ENCODE peak calls at places on chromosome 18, in seven cellular contexts. One of them, this sample, is unnamed.
A peak's percentile ranks its signal among the peaks of the same experiment; 100 is the strongest.

GRCh38 chr18:58687871-58688308 is 16.6 kb downstream of the MALT1 start:
- DNase-seq in K562: no peak
- DNase-seq in HCT116: no peak
- DNase-seq in H1: no peak
- DNase-seq in GM12878: peak; percentile 73
- DNase-seq in HepG2: no peak
- DNase-seq in SK-N-SH: no peak
- DNase-seq in this sample: no peak

GRCh38 chr18:49734836-49735235 is 78.5 kb downstream of the ACAA2 start:
- DNase-seq in K562: no peak
- DNase-seq in HCT116: no peak
- DNase-seq in H1: no peak
- DNase-seq in GM12878: no peak
- DNase-seq in HepG2: no peak
- DNase-seq in SK-N-SH: no peak
- DNase-seq in this sample: no peak

GRCh38 chr18:67500512-67500911 is 16.0 kb downstream of the DSEL start:
- DNase-seq in K562: no peak
- DNase-seq in HCT116: no peak
- DNase-seq in H1: no peak
- DNase-seq in GM12878: no peak
- DNase-seq in HepG2: no peak
- DNase-seq in SK-N-SH: no peak
- DNase-seq in this sample: no peak

GRCh38 chr18:60411715-60412114 is 39.1 kb upstream of the MC4R start:
- DNase-seq in K562: no peak
- DNase-seq in HCT116: peak; percentile 15
- DNase-seq in H1: no peak
- DNase-seq in GM12878: no peak
- DNase-seq in HepG2: no peak
- DNase-seq in SK-N-SH: no peak
- DNase-seq in this sample: no peak

GRCh38 chr18:27493182-27493581 is 308.1 kb upstream of the CHST9 start:
- DNase-seq in K562: no peak
- DNase-seq in HCT116: no peak
- DNase-seq in H1: no peak
- DNase-seq in GM12878: no peak
- DNase-seq in HepG2: no peak
- DNase-seq in SK-N-SH: no peak
- DNase-seq in this sample: no peak

GRCh38 chr18:12336887-12337286 is 28.8 kb downstream of the TUBB6 start:
- DNase-seq in K562: no peak
- DNase-seq in HCT116: no peak
- DNase-seq in H1: no peak
- DNase-seq in GM12878: no peak
- DNase-seq in HepG2: peak; percentile 86
- DNase-seq in SK-N-SH: no peak
- DNase-seq in this sample: no peak

GRCh38 chr18:56615738-56616520 is 22.5 kb downstream of the TXNL1 start:
- DNase-seq in K562: no peak
- DNase-seq in HCT116: no peak
- DNase-seq in H1: no peak
- DNase-seq in GM12878: no peak
- DNase-seq in HepG2: no peak
- DNase-seq in SK-N-SH: no peak
- DNase-seq in this sample: no peak

GRCh38 chr18:58180172-58180571 is 136.1 kb downstream of the NEDD4L start:
- DNase-seq in K562: no peak
- DNase-seq in HCT116: no peak
- DNase-seq in H1: no peak
- DNase-seq in GM12878: no peak
- DNase-seq in HepG2: no peak
- DNase-seq in SK-N-SH: peak; percentile 40
- DNase-seq in this sample: no peak

GRCh38 chr18:48777737-48778111 is 173.0 kb downstream of the SMAD7 start:
- DNase-seq in K562: no peak
- DNase-seq in HCT116: no peak
- DNase-seq in H1: no peak
- DNase-seq in GM12878: no peak
- DNase-seq in HepG2: peak; percentile 30
- DNase-seq in SK-N-SH: peak; percentile 39
- DNase-seq in this sample: no peak

GRCh38 chr18:33588361-33588760 is 10.3 kb downstream of the ASXL3 start:
- DNase-seq in K562: no peak
- DNase-seq in HCT116: no peak
- DNase-seq in H1: no peak
- DNase-seq in GM12878: no peak
- DNase-seq in HepG2: no peak
- DNase-seq in SK-N-SH: no peak
- DNase-seq in this sample: no peak

GRCh38 chr18:76581261-76581660 is 86.2 kb upstream of the ZNF516 start:
- DNase-seq in K562: no peak
- DNase-seq in HCT116: no peak
- DNase-seq in H1: peak; percentile 22
- DNase-seq in GM12878: no peak
- DNase-seq in HepG2: no peak
- DNase-seq in SK-N-SH: no peak
- DNase-seq in this sample: no peak

GRCh38 chr18:46388295-46388694 is 268.7 kb downstream of the LOXHD1 start:
- DNase-seq in K562: no peak
- DNase-seq in HCT116: no peak
- DNase-seq in H1: no peak
- DNase-seq in GM12878: no peak
- DNase-seq in HepG2: no peak
- DNase-seq in SK-N-SH: no peak
- DNase-seq in this sample: no peak

GRCh38 chr18:56118422-56118821 is 520.0 kb downstream of the TXNL1 start:
- DNase-seq in K562: no peak
- DNase-seq in HCT116: no peak
- DNase-seq in H1: no peak
- DNase-seq in GM12878: no peak
- DNase-seq in HepG2: no peak
- DNase-seq in SK-N-SH: no peak
- DNase-seq in this sample: no peak

GRCh38 chr18:23225518-23225917 is 90.2 kb downstream of the CABLES1 start:
- DNase-seq in K562: no peak
- DNase-seq in HCT116: no peak
- DNase-seq in H1: no peak
- DNase-seq in GM12878: no peak
- DNase-seq in HepG2: no peak
- DNase-seq in SK-N-SH: no peak
- DNase-seq in this sample: no peak
- TF ChIP-seq JUND in K562: no peak
- TF ChIP-seq JUND in HCT116: no peak
- TF ChIP-seq JUND in H1: no peak
- TF ChIP-seq JUND in GM12878: no peak
- TF ChIP-seq JUND in HepG2: no peak
- TF ChIP-seq JUND in SK-N-SH: peak; percentile 67
- TF ChIP-seq JUND in this sample: no peak

GRCh38 chr18:62045316-62045715 is 141.5 kb downstream of the PIGN start:
- DNase-seq in K562: no peak
- DNase-seq in HCT116: no peak
- DNase-seq in H1: no peak
- DNase-seq in GM12878: no peak
- DNase-seq in HepG2: no peak
- DNase-seq in SK-N-SH: no peak
- DNase-seq in this sample: no peak

GRCh38 chr18:62048279-62048678 is 138.6 kb downstream of the PIGN start:
- DNase-seq in K562: no peak
- DNase-seq in HCT116: no peak
- DNase-seq in H1: no peak
- DNase-seq in GM12878: no peak
- DNase-seq in HepG2: no peak
- DNase-seq in SK-N-SH: no peak
- DNase-seq in this sample: no peak

GRCh38 chr18:62044490-62045000 is 142.3 kb downstream of the PIGN start:
- DNase-seq in K562: no peak
- DNase-seq in HCT116: no peak
- DNase-seq in H1: no peak
- DNase-seq in GM12878: no peak
- DNase-seq in HepG2: no peak
- DNase-seq in SK-N-SH: no peak
- DNase-seq in this sample: no peak
- TF ChIP-seq JUND in K562: no peak
- TF ChIP-seq JUND in HCT116: no peak
- TF ChIP-seq JUND in H1: no peak
- TF ChIP-seq JUND in GM12878: no peak
- TF ChIP-seq JUND in HepG2: no peak
- TF ChIP-seq JUND in SK-N-SH: no peak
- TF ChIP-seq JUND in this sample: no peak

GRCh38 chr18:36481201-36481657 is 183.7 kb downstream of the FHOD3 start:
- DNase-seq in K562: no peak
- DNase-seq in HCT116: no peak
- DNase-seq in H1: peak; percentile 38
- DNase-seq in GM12878: no peak
- DNase-seq in HepG2: no peak
- DNase-seq in SK-N-SH: no peak
- DNase-seq in this sample: no peak
- TF ChIP-seq JUND in K562: no peak
- TF ChIP-seq JUND in HCT116: no peak
- TF ChIP-seq JUND in H1: no peak
- TF ChIP-seq JUND in GM12878: no peak
- TF ChIP-seq JUND in HepG2: no peak
- TF ChIP-seq JUND in SK-N-SH: no peak
- TF ChIP-seq JUND in this sample: no peak

GRCh38 chr18:72651033-72651432 is 106.9 kb upstream of the CBLN2 start:
- DNase-seq in K562: no peak
- DNase-seq in HCT116: no peak
- DNase-seq in H1: no peak
- DNase-seq in GM12878: no peak
- DNase-seq in HepG2: no peak
- DNase-seq in SK-N-SH: no peak
- DNase-seq in this sample: no peak

GRCh38 chr18:72652990-72653593 is 109.0 kb upstream of the CBLN2 start:
- DNase-seq in K562: peak; percentile 7
- DNase-seq in HCT116: no peak
- DNase-seq in H1: peak; percentile 77
- DNase-seq in GM12878: no peak
- DNase-seq in HepG2: peak; percentile 48
- DNase-seq in SK-N-SH: peak; percentile 61
- DNase-seq in this sample: peak; percentile 48

DNA sequence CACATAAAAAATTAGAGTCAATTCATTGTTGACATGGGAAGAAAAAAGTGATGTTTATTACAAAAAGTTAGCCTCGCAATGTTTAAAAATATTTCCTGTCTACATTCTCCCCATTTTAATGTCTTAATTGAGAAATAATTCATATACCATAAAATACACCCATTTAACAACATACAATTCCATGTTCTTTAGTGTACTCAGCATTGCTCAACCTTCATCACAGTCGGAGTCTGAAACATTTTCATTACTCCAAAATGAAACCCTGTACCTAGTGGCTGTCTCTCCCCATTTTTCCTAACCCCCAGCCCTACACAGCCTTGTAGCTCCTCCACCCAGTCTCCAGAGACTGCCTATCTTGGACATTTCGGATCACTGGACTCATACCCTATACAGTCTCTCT is 103.9 kb upstream of the CBLN2 start:
- DNase-seq in K562: no peak
- DNase-seq in HCT116: no peak
- DNase-seq in H1: no peak
- DNase-seq in GM12878: no peak
- DNase-seq in HepG2: no peak
- DNase-seq in SK-N-SH: no peak
- DNase-seq in this sample: no peak
- TF ChIP-seq JUND in K562: no peak
- TF ChIP-seq JUND in HCT116: no peak
- TF ChIP-seq JUND in H1: no peak
- TF ChIP-seq JUND in GM12878: no peak
- TF ChIP-seq JUND in HepG2: no peak
- TF ChIP-seq JUND in SK-N-SH: no peak
- TF ChIP-seq JUND in this sample: no peak

DNA sequence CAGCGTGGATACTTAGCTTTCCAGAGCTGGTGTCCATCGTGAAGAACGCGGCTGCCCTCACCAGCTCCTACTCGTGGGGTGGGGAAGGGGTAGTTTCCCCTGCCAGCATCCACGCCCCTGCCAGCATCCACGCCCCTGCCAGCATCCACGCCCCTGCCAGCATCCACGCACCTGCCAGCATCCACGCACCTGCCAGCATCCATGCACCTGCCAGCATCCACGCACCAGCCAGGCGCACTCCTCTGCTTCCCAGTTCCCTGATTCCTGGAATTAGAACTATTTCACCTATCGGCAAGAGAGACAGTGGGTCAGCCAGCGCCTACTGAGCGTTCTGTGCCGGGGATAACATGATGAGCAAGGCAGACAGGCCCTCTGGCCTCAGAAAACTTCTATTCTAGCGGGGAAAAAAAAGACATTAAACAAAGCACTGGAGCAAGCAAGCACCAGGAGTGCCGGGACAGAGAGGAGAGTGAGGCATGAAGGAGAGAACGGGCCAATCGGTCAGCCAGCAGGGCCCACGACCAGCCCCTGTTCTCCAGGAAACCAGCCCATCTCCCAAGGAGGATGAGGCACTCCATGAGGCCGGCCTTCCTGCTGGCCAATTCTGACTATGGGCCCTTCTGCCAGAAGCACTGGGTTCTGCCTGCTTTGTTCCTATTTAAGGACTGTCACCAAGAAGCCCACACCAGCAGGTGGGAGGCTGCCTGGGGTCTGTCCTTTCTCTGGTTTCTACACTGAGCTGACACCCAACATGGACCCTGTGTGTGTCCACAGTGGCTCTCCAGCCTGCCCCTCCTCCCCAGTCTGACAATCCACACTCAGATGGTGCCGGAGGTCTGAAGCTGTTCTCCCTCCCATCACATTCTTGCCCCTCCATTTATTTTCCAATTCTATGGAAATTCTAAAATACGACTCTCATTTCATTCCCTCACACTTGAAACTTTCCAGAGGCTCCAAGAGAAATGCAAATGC is 78.4 kb upstream of the SALL3 start:
- DNase-seq in K562: no peak
- DNase-seq in HCT116: no peak
- DNase-seq in H1: no peak
- DNase-seq in GM12878: no peak
- DNase-seq in HepG2: no peak
- DNase-seq in SK-N-SH: no peak
- DNase-seq in this sample: no peak
- TF ChIP-seq JUND in K562: no peak
- TF ChIP-seq JUND in HCT116: no peak
- TF ChIP-seq JUND in H1: no peak
- TF ChIP-seq JUND in GM12878: no peak
- TF ChIP-seq JUND in HepG2: no peak
- TF ChIP-seq JUND in SK-N-SH: no peak
- TF ChIP-seq JUND in this sample: no peak